ENCODE peak calls at places on chromosomes 11 and 22, in five cellular contexts. Q is HCT116, D is PC-9, R is HepG2, N is K562. M is an unnamed sample. For H3K4me1, the result is how much of the 10 kb centered on the place peaks cover.

GRCh38 chr11:45801723-45802315 is 3.1 kb upstream of the SLC35C1 start:
- DNase-seq in N (no peak), D (no peak), R (no peak), Q (no peak), M (peak)

GRCh38 chr11:6315811-6316425 is 4.4 kb downstream of the CAVIN3 start:
- DNase-seq in R (peak), N (peak), Q (peak), D (peak), M (peak)

GRCh38 chr11:113349528-113349927 is 35.1 kb downstream of the TTC12 start:
- DNase-seq in N (no peak), Q (no peak), R (no peak), D (no peak), M (no peak)

GRCh38 chr22:49322861-49323622 is 504.6 kb downstream of the BRD1 start:
- DNase-seq in Q (no peak), R (no peak), N (no peak), D (no peak), M (no peak)

GRCh38 chr11:39668640-39669039 is 1790.8 kb downstream of the LRRC4C start:
- DNase-seq in D (no peak), N (no peak), R (no peak), Q (no peak), M (no peak)

GRCh38 chr11:67045314-67045713 is 11.3 kb upstream of the RHOD start:
- DNase-seq in Q (peak), R (no peak), N (no peak), D (peak), M (no peak)

GRCh38 chr22:31044262-31044861 is 36.8 kb upstream of the SMTN start:
- DNase-seq in R (peak), N (no peak), Q (no peak), D (no peak), M (no peak)

GRCh38 chr11:128619540-128620305 is 32.4 kb upstream of the ETS1 start:
- DNase-seq in D (no peak), Q (no peak), R (no peak), N (no peak), M (no peak)

GRCh38 chr11:129223701-129224149 is 31.6 kb upstream of the ARHGAP32 start:
- DNase-seq in D (no peak), N (no peak), R (no peak), Q (no peak), M (no peak)

GRCh38 chr22:48606684-48607307 is 1220.9 kb downstream of the BRD1 start:
- DNase-seq in Q (no peak), D (no peak), N (no peak), R (no peak), M (no peak)

GRCh38 chr11:95291946-95292345 is 60.9 kb upstream of the SESN3 start:
- DNase-seq in D (no peak), R (no peak), Q (no peak), N (no peak), M (no peak)

GRCh38 chr22:44373234-44373633 is 60.5 kb upstream of the SHISAL1 start:
- DNase-seq in D (no peak), N (no peak), R (no peak), Q (no peak), M (no peak)

GRCh38 chr22:35961480-35961902 is 67.1 kb downstream of the RBFOX2 start:
- DNase-seq in Q (no peak), R (no peak), N (no peak), D (no peak), M (peak)

GRCh38 chr11:119363874-119364590 is 17.5 kb downstream of the USP2 start:
- DNase-seq in R (no peak), Q (no peak), D (no peak), N (peak), M (peak)

GRCh38 chr11:112016765-112017356 is 8.3 kb upstream of the DLAT start:
- DNase-seq in N (no peak), R (no peak), Q (no peak), D (no peak), M (no peak)

GRCh38 chr11:8917157-8917820 is 6.3 kb downstream of the AKIP1 start:
- DNase-seq in D (peak), N (no peak), R (peak), Q (no peak), M (peak)

GRCh38 chr22:43263645-43264514 is 76.9 kb upstream of the TTLL12 start:
- DNase-seq in R (peak), N (peak), Q (peak), D (peak), M (no peak)

GRCh38 chr22:31177420-31178162 is 17.6 kb downstream of the RNF185 start:
- DNase-seq in N (no peak), D (peak), Q (no peak), R (no peak), M (no peak)

GRCh38 chr11:2211113-2211971 is 39.7 kb upstream of the TH start:
- DNase-seq in D (no peak), N (peak), R (peak), Q (peak), M (no peak)

GRCh38 chr11:43316451-43316850 is 4.7 kb downstream of the API5 start:
- DNase-seq in N (no peak), R (no peak), Q (no peak), D (no peak), M (no peak)

GRCh38 chr11:2149471-2150205 is 10.4 kb upstream of the IGF2 start:
- DNase-seq in N (no peak), R (no peak), D (no peak), Q (no peak), M (no peak)

GRCh38 chr11:134466035-134466908 is 54.2 kb upstream of the B3GAT1 start:
- DNase-seq in N (no peak), D (no peak), R (no peak), Q (no peak), M (peak)

GRCh38 chr22:28112548-28113043 is 193.5 kb upstream of the PITPNB start:
- DNase-seq in Q (peak), N (peak), R (peak), D (no peak), M (peak)

GRCh38 chr11:45857834-45858492 is 10.7 kb downstream of the CRY2 start:
- DNase-seq in D (no peak), R (no peak), Q (no peak), N (no peak), M (no peak)

GRCh38 chr11:27203077-27203476 is 159.9 kb downstream of the CCDC34 start:
- DNase-seq in Q (no peak), N (no peak), R (no peak), D (no peak), M (no peak)

GRCh38 chr11:103013426-103013825 is 57.9 kb upstream of the MMP13 start:
- DNase-seq in D (no peak), R (no peak), N (no peak), Q (no peak), M (no peak)

GRCh38 chr11:50174189-50174588 is 141.5 kb downstream of the OR4C45 start:
- DNase-seq in D (no peak), R (no peak), Q (no peak), N (no peak), M (no peak)

GRCh38 chr11:116776522-116776984 is 3.8 kb upstream of the BUD13 start:
- DNase-seq in R (no peak), D (no peak), Q (no peak), N (peak), M (no peak)

GRCh38 chr11:70243912-70244652 is 26.4 kb upstream of the PPFIA1 start:
- DNase-seq in Q (no peak), D (peak), R (no peak), N (no peak), M (no peak)

GRCh38 chr22:22237521-22237920 is 7.1 kb upstream of the VPREB1 start:
- DNase-seq in N (no peak), R (no peak), D (no peak), Q (no peak), M (no peak)

GRCh38 chr11:78941226-78941851 is 366.7 kb upstream of the NARS2 start:
- DNase-seq in Q (no peak), D (no peak), R (no peak), N (no peak), M (no peak)

GRCh38 chr22:39897841-39898240 is 3.0 kb upstream of the GRAP2 start:
- DNase-seq in D (no peak), N (no peak), Q (no peak), R (no peak), M (no peak)

GRCh38 chr11:123054301-123055065 is 7.5 kb downstream of the HSPA8 start:
- DNase-seq in N (peak), R (peak), Q (peak), D (no peak), M (peak)

GRCh38 chr11:1073261-1073724 is 1.4 kb upstream of the MUC2 start:
- DNase-seq in D (peak), N (no peak), R (peak), Q (peak), M (no peak)

GRCh38 chr11:34148504-34149165 is 43.2 kb downstream of the NAT10 start:
- DNase-seq in Q (no peak), D (no peak), N (no peak), R (no peak), M (no peak)
- H2AFZ ChIP-seq in Q (no peak), D (no peak), N (no peak), R (no peak), M (no peak)

GRCh38 chr11:19802773-19803293 is 90.2 kb downstream of the NAV2 start:
- DNase-seq in N (no peak), D (no peak), Q (no peak), R (no peak), M (no peak)

GRCh38 chr11:19803506-19803998 is 90.9 kb downstream of the NAV2 start:
- DNase-seq in Q (no peak), N (no peak), R (no peak), D (peak), M (peak)

GRCh38 chr11:19806251-19806650 is 93.6 kb downstream of the NAV2 start:
- DNase-seq in N (no peak), R (no peak), D (no peak), Q (no peak), M (no peak)

GRCh38 chr11:19805827-19806226 is 93.2 kb downstream of the NAV2 start:
- DNase-seq in N (no peak), R (no peak), D (no peak), Q (no peak), M (no peak)

GRCh38 chr11:19805346-19805745 is 92.7 kb downstream of the NAV2 start:
- DNase-seq in D (no peak), N (no peak), R (no peak), Q (no peak), M (no peak)
- H3K4me1 ChIP-seq in D (under half), N (under half), R (under half), Q (under half), M (half or more)

DNA sequence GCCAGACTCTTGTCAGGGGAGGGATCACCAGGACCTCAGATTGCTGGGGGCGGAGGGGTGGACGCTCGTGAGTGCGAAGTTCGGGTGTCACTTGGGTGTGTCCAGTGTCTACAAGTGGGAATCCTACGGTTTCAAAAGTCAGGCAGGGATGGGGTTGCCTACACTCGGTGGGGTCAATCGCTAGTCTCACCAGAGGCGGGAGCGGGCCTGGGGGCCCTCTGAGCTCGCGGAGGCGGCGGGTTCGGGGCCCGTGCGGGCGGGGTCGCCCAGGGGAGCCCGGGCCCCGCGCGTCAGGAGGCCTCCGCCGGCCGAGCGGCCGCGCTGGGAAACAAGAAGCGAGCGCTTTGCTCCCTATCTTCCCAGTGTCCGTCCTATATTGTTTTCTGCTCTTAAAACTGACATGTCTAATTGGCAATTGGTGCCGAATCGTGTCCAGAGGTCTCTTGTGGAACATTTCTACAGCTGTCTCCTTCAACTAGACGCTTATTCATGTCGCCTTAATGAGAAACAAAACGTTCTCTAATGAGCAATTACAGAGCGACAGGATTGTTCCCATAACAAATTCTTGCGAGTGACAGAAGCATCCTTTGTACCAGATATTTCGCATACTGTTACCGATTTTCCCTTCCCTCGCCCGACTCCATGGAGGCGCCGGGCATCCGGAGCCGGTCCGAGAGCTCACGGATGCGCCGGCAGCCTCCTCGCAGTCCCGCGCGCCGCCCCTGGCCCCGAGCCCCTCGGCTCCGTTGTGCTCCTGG is 11.9 kb downstream of the PAX6 start:
- DNase-seq in R (no peak), N (no peak), Q (no peak), D (no peak), M (peak)
- TF ChIP-seq EZH2 in R (no peak), N (no peak), Q (no peak), D (no peak), M (peak)

GRCh38 chr11:105693075-105693474 is 83.2 kb downstream of the GRIA4 start:
- DNase-seq in N (no peak), D (no peak), Q (no peak), R (no peak), M (no peak)

GRCh38 chr11:105689636-105690035 is 79.8 kb downstream of the GRIA4 start:
- DNase-seq in N (no peak), D (no peak), R (no peak), Q (no peak), M (no peak)
- H2AFZ ChIP-seq in N (no peak), D (no peak), R (no peak), Q (no peak), M (no peak)

DNA sequence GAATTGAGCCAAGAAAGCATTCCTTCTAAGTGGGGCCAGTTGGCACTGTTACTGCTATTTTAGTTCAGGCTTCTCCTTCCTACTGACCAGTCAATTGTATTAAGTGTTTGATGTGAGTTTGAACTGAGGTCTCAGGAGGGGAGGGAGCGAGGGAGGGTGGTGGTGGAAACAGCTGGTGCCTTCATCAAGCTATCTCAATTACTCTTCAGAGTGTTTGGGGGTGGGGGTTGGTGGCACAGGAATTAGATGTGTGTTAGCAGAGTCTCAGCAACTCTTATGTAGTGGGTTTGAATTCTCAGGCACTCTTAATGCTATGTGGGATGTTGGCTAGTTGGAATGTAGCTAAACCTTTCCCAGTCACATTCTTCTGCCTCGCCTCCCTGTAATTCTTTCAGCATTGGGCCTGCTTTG is 14.5 kb downstream of the CTNND1 start:
- DNase-seq in N (no peak), Q (no peak), R (no peak), D (no peak), M (peak)
- H3K4me1 ChIP-seq in N (under half), Q (half or more), R (half or more), D (half or more), M (half or more)

GRCh38 chr11:117877120-117877784 is 794 bp upstream of the FXYD6 start:
- DNase-seq in Q (no peak), N (no peak), R (no peak), D (no peak), M (peak)
- TF ChIP-seq EZH2 in Q (no peak), N (no peak), R (peak), D (no peak), M (no peak)

GRCh38 chr11:60890696-60891095 is 15.7 kb downstream of the PRPF19 start:
- DNase-seq in R (no peak), Q (no peak), D (no peak), N (no peak), M (no peak)

GRCh38 chr11:60891103-60891741 is 15.2 kb downstream of the PRPF19 start:
- DNase-seq in R (no peak), D (no peak), Q (no peak), N (peak), M (no peak)

GRCh38 chr11:60889869-60890311 is 16.5 kb downstream of the PRPF19 start:
- DNase-seq in N (no peak), D (no peak), Q (no peak), R (no peak), M (no peak)

GRCh38 chr11:60887531-60887930 is 18.9 kb downstream of the PRPF19 start:
- DNase-seq in Q (peak), R (peak), D (no peak), N (peak), M (peak)
- H2AFZ ChIP-seq in Q (no peak), R (no peak), D (no peak), N (no peak), M (no peak)

DNA sequence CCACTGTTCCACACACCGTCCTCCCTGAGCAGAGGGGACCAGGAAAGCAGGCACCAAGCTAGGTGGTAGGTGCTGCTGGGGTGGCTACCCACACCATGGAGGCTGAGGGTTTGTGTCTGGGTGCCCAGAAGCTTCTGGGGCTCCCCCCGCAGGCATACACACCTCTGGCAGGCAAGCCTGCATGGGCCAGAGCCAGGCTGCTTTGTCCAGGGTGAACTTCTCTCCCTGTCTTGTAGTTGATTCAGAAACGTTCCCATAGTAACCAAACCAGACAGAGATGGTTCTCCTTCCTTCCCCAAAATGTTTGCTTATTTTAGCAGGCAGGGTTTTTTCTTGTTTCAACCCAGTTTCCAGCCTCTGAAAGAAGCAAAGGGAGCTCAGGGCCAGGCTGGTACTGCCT is 40.9 kb upstream of the SUSD2 start:
- DNase-seq in D (no peak), R (no peak), Q (no peak), N (no peak), M (no peak)
- H3K4me1 ChIP-seq in D (under half), R (under half), Q (under half), N (under half), M (under half)